ENCODE peak calls at places on chromosomes 4 and X, in five cellular contexts. Z is PC-3, Y is GM12878, V is mammary epithelial cell, M is GM23338. P is an unnamed sample. For H3K4me1, the result is how much of the 10 kb centered on the place peaks cover.

GRCh38 chr4:110793890-110794588 is 171.2 kb upstream of the PITX2 start:
- DNase-seq in V (no peak), Y (no peak), M (peak), Z (no peak), P (no peak)

GRCh38 chr4:46445689-46446339 is 55.9 kb upstream of the GABRA2 start:
- DNase-seq in V (peak), Y (no peak), M (no peak), Z (peak), P (no peak)

GRCh38 chr4:162056947-162057346 is 106.9 kb downstream of the FSTL5 start:
- DNase-seq in V (no peak), M (peak), Y (no peak), Z (no peak), P (no peak)

GRCh38 chrX:40094041-40094899 is 3.5 kb downstream of the BCOR start:
- DNase-seq in M (no peak), Y (no peak), V (no peak), Z (peak), P (no peak)

GRCh38 chrX:70262952-70263567 is 3.1 kb upstream of the P2RY4 start:
- DNase-seq in Z (peak), Y (no peak), M (peak), V (peak), P (peak)

GRCh38 chr4:120843840-120844527 is 78.5 kb downstream of the PRDM5 start:
- DNase-seq in M (peak), Z (peak), V (no peak), Y (no peak), P (no peak)

GRCh38 chr4:151990201-151990600 is 229.4 kb upstream of the GATB start:
- DNase-seq in M (no peak), Z (peak), V (peak), Y (no peak), P (peak)

GRCh38 chrX:71195959-71196727 is 26.9 kb upstream of the GJB1 start:
- DNase-seq in Z (no peak), Y (no peak), V (no peak), M (peak), P (no peak)

GRCh38 chr4:73631565-73632226 is 11.5 kb upstream of the RASSF6 start:
- DNase-seq in V (no peak), Z (no peak), M (no peak), Y (no peak), P (no peak)

GRCh38 chr4:146175541-146176453 is at the start of gene LSM6:
- DNase-seq in Y (peak), M (peak), V (peak), Z (peak), P (peak)

GRCh38 chr4:164359881-164360280 is 394.1 kb upstream of the SMIM31 start:
- DNase-seq in Y (no peak), M (no peak), Z (no peak), V (no peak), P (no peak)

GRCh38 chr4:164357957-164358356 is 396.0 kb upstream of the SMIM31 start:
- DNase-seq in Y (no peak), M (no peak), Z (no peak), V (peak), P (no peak)

DNA sequence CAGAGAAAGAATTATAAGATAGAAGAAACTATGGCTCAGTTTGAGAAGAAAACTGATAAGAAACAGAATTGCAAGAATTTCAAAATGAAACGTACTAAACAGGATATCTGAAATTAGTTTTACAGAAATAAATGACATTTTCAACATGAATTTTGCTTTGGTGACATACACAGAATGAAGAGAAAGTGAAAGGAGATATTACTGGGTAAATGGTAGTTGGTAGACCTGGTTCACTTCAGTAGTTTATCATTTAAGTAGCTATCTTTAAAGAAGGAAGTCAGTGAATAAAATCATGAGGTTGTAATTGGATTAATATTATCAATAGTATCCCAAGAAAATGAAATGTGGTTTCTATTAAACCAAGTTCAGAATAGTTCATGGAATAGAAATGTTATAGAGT is 395.5 kb upstream of the SMIM31 start:
- DNase-seq in M (no peak), Z (no peak), V (no peak), Y (no peak), P (no peak)
- H2AFZ ChIP-seq in M (no peak), Z (no peak), V (no peak), Y (no peak), P (no peak)

GRCh38 chr4:112517911-112518310 is 1.9 kb upstream of the NEUROG2 start:
- DNase-seq in Y (no peak), V (no peak), Z (no peak), M (no peak), P (no peak)
- TF ChIP-seq EZH2 in Y (no peak), V (peak), Z (no peak), M (peak), P (no peak)

GRCh38 chr4:153346031-153346430 is 1.5 kb downstream of the MND1 start:
- DNase-seq in M (no peak), V (no peak), Y (no peak), Z (no peak), P (no peak)

GRCh38 chr4:153348006-153348405 is 3.5 kb downstream of the MND1 start:
- DNase-seq in Y (no peak), Z (peak), M (no peak), V (no peak), P (no peak)

GRCh38 chr4:153346563-153346962 is 2.1 kb downstream of the MND1 start:
- DNase-seq in M (peak), Y (no peak), Z (no peak), V (no peak), P (no peak)

GRCh38 chr4:153345011-153345981 is 808 bp downstream of the MND1 start:
- DNase-seq in Z (peak), Y (no peak), M (peak), V (peak), P (no peak)

DNA sequence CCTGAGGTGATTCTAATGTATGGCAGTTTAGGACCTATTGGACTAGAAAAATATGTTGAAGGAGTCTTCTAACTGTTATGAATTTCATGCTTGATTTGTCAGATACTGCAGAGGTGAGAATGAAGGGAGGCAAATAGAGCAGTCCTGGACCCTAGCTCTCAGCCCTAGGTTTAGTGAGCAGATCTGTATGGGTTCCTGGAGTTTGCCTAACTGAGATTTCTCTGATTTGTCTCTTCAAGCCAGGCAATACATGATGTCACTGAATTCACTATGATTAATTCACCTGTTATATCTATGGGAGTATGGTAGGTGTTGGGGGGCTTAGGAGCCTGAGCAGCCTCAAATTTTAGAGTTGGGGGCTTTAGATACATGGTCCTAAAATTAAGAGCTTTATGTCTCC is 2.6 kb downstream of the MND1 start:
- DNase-seq in V (no peak), Y (no peak), Z (no peak), M (no peak), P (no peak)
- H3K4me1 ChIP-seq in V (under half), Y (under half), Z (under half), M (under half), P (under half)

DNA sequence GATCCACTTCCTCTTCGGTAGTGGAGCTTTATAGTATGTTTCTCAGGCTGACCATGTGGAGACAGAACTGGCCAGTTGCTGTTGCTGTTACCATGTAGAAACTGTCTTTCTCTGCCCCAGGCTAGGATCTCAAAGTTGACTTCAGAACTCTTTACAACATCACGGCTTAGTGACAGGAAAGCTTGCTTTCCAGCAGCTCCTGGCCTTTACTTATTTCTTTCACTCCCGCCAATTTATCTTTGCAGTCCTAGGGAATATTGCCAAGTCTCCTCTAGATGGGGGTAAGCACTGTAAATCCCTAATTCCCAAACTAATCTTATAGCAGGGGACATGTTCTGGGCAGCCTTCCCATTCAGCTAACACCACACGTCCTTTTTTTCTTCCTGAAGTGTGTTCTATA is 631.6 kb downstream of the SPRY1 start:
- DNase-seq in M (no peak), Z (no peak), Y (no peak), V (no peak), P (no peak)
- H2AFZ ChIP-seq in M (peak), Z (no peak), Y (no peak), V (no peak), P (no peak)

P was measured in keratinocyte.